ENCODE peak calls at places on chromosomes 12 and 14, in ten cellular contexts. G is mesendoderm; W is mucosa of descending colon; L is choroid plexus epithelial cell; A is Right ventricle myocardium inferior; M is activated T-cell treated with anti-CD3 and anti-CD28 coated beads for 48 hours; C is GM23338; Y is stimulated activated CD8-positive, alpha-beta memory T cell treated with anti-CD3 and anti-CD28 coated beads, Interleukin-2, amount 100 ng/mL, for 1 hour; F is T follicular helper cell; D is anterior cingulate cortex. B is an unnamed sample.

GRCh38 chr12:7503686-7504085 is at the start of gene CD163:
- DNase-seq in G (no peak), W (no peak), L (no peak), A (no peak), M (no peak), C (no peak), Y (no peak), F (no peak), D (no peak), B (no peak)

GRCh38 chr12:91138337-91138905 is 27.1 kb upstream of the LUM start:
- DNase-seq in G (peak), W (peak), L (peak), A (no peak), M (no peak), C (peak), Y (no peak), F (no peak), D (no peak), B (no peak)

GRCh38 chr12:93852067-93852466 is 174.9 kb downstream of the CRADD start:
- DNase-seq in G (no peak), W (no peak), L (no peak), A (no peak), M (no peak), C (no peak), Y (no peak), F (no peak), D (no peak), B (no peak)

GRCh38 chr14:105473677-105474477 is 744 bp upstream of the CRIP2 start:
- DNase-seq in G (peak), W (peak), L (peak), A (peak), M (peak), C (peak), Y (no peak), F (peak), D (peak), B (peak)

GRCh38 chr12:130017571-130018449 is 114.0 kb upstream of the TMEM132D start:
- DNase-seq in G (no peak), W (peak), L (no peak), A (no peak), M (no peak), C (peak), Y (no peak), F (no peak), D (peak), B (no peak)

GRCh38 chr12:28527631-28528249 is 337.5 kb downstream of the CCDC91 start:
- DNase-seq in G (no peak), W (no peak), L (no peak), A (peak), M (no peak), C (no peak), Y (no peak), F (no peak), D (no peak), B (no peak)

GRCh38 chr14:21136024-21136423 is 19.8 kb downstream of the OR5AU1 start:
- DNase-seq in G (peak), W (no peak), L (peak), A (no peak), M (no peak), C (peak), Y (no peak), F (no peak), D (no peak), B (peak)

GRCh38 chr14:61553730-61554641 is 141.3 kb upstream of the HIF1A start:
- DNase-seq in G (no peak), W (no peak), L (peak), A (no peak), M (no peak), C (no peak), Y (no peak), F (no peak), D (no peak), B (no peak)

GRCh38 chr14:71527807-71528206 is 404.4 kb upstream of the RGS6 start:
- DNase-seq in G (no peak), W (no peak), L (no peak), A (no peak), M (no peak), C (no peak), Y (no peak), F (no peak), D (no peak), B (no peak)

GRCh38 chr12:93991882-93992415 is 156.4 kb upstream of the PLXNC1 start:
- DNase-seq in G (no peak), W (no peak), L (no peak), A (no peak), M (no peak), C (no peak), Y (no peak), F (no peak), D (no peak), B (no peak)

GRCh38 chr12:26749781-26750180 is 83.2 kb downstream of the ITPR2 start:
- DNase-seq in G (no peak), W (no peak), L (no peak), A (no peak), M (no peak), C (no peak), Y (no peak), F (no peak), D (no peak), B (no peak)

B was measured in B cell.